ENCODE peak calls at places on chromosomes 7 and 10, in nine cellular contexts. M is ELR; H is ELF-1; W is Daoy; J is HT1080; N is GM12865; A is NB4; P is activated naive CD8-positive, alpha-beta T cell treated with anti-CD3 and anti-CD28 coated beads, Interleukin-2, amount 50 U/mL, for 24 hours; I is left colon. O is an unnamed sample.

GRCh38 chr7:148850564-148850963 is 33.5 kb downstream of the EZH2 start:
- DNase-seq in W (no peak), H (no peak), P (no peak), M (no peak), N (no peak), I (no peak), A (no peak), J (no peak), O (no peak)

GRCh38 chr7:114084381-114085312 is 165.8 kb upstream of the PPP1R3A start:
- DNase-seq in H (peak), J (no peak), P (no peak), A (no peak), I (peak), M (no peak), N (peak), W (peak), O (no peak)

GRCh38 chr7:801940-802364 is 30.3 kb upstream of the SUN1 start:
- DNase-seq in P (no peak), A (no peak), H (no peak), N (no peak), M (no peak), W (no peak), I (peak), J (no peak), O (no peak)

GRCh38 chr7:131222171-131222570 is 105.5 kb upstream of the MKLN1 start:
- DNase-seq in A (no peak), N (peak), M (peak), W (no peak), P (no peak), J (no peak), I (no peak), H (no peak), O (no peak)

GRCh38 chr7:22728416-22729029 is 1.5 kb downstream of the IL6 start:
- DNase-seq in I (no peak), M (peak), H (peak), A (peak), W (peak), J (peak), N (peak), P (no peak), O (peak)

GRCh38 chr10:110872145-110872983 is 636 bp downstream of the PDCD4 start:
- DNase-seq in W (peak), N (peak), J (peak), A (peak), M (peak), I (peak), P (peak), H (peak), O (peak)

GRCh38 chr10:34654211-34654610 is 160.9 kb downstream of the PARD3 start:
- DNase-seq in M (no peak), W (no peak), I (no peak), P (no peak), A (no peak), H (no peak), J (no peak), N (no peak), O (no peak)

GRCh38 chr10:78260141-78260540 is 226.5 kb downstream of the RPS24 start:
- DNase-seq in A (no peak), W (no peak), M (no peak), N (no peak), H (peak), J (no peak), P (no peak), I (no peak), O (no peak)

GRCh38 chr10:119680050-119680449 is 28.9 kb downstream of the BAG3 start:
- DNase-seq in N (no peak), W (peak), A (peak), H (no peak), M (peak), P (no peak), J (peak), I (no peak), O (peak)

GRCh38 chr10:132189016-132189415 is 2.3 kb downstream of the DPYSL4 start:
- DNase-seq in N (no peak), M (no peak), I (no peak), H (no peak), A (no peak), P (no peak), J (no peak), W (no peak), O (no peak)

GRCh38 chr10:89074120-89074519 is 83.5 kb downstream of the FAS start:
- DNase-seq in J (no peak), I (no peak), A (no peak), M (no peak), H (no peak), W (no peak), N (peak), P (no peak), O (peak)

GRCh38 chr10:3081383-3081981 is 14.1 kb downstream of the PFKP start:
- DNase-seq in N (no peak), H (no peak), A (no peak), I (no peak), J (no peak), M (no peak), P (no peak), W (no peak), O (no peak)